ENCODE peak calls at places on chromosome 2, in five cellular contexts. I is stomach, R is IMR-90, B is right lobe of liver, K is heart left ventricle. Z is an unnamed sample.

GRCh38 chr2:160753331-160753654 is 259.7 kb upstream of the RBMS1 start:
- DNase-seq in I (no peak), R (no peak), B (no peak), K (no peak), Z (no peak)

GRCh38 chr2:40118622-40119021 is 333.3 kb downstream of the SLC8A1 start:
- DNase-seq in I (no peak), R (no peak), B (no peak), K (no peak), Z (no peak)

GRCh38 chr2:226794077-226794670 is 5.4 kb downstream of the IRS1 start:
- DNase-seq in I (no peak), R (peak; percentile 29), B (no peak), K (no peak), Z (no peak)

GRCh38 chr2:18319987-18320386 is 240.5 kb downstream of the RDH14 start:
- DNase-seq in I (no peak), R (peak; percentile 47), B (no peak), K (no peak), Z (no peak)

GRCh38 chr2:161136194-161136593 is 24.0 kb upstream of the TANK start:
- DNase-seq in I (no peak), R (no peak), B (no peak), K (no peak), Z (no peak)

GRCh38 chr2:176129013-176129796 is at the start of gene HOXD8:
- DNase-seq in I (no peak), R (peak; percentile 9), B (no peak), K (peak; percentile 47), Z (peak; percentile 82)

GRCh38 chr2:48496867-48497266 is 33.1 kb upstream of the STON1 start:
- DNase-seq in I (no peak), R (peak; percentile 82), B (no peak), K (no peak), Z (no peak)

GRCh38 chr2:9770308-9771100 is 72.8 kb upstream of the TAF1B start:
- DNase-seq in I (peak; percentile 70), R (peak; percentile 71), B (no peak), K (peak; percentile 75), Z (no peak)

GRCh38 chr2:25615395-25615794 is 58.0 kb downstream of the DTNB start:
- DNase-seq in I (no peak), R (no peak), B (no peak), K (no peak), Z (no peak)

GRCh38 chr2:105904938-105905337 is 160.2 kb downstream of the NCK2 start:
- DNase-seq in I (no peak), R (no peak), B (no peak), K (no peak), Z (no peak)

GRCh38 chr2:240557101-240557751 is 562 bp downstream of the ANKMY1 start:
- DNase-seq in I (no peak), R (no peak), B (no peak), K (peak; percentile 33), Z (peak; percentile 83)

GRCh38 chr2:195477248-195477995 is 179.6 kb upstream of the SLC39A10 start:
- DNase-seq in I (no peak), R (peak; percentile 87), B (no peak), K (no peak), Z (no peak)

GRCh38 chr2:237156131-237156856 is 70.6 kb downstream of the COPS8 start:
- DNase-seq in I (no peak), R (peak; percentile 93), B (no peak), K (peak; percentile 83), Z (peak; percentile 60)

GRCh38 chr2:113977660-113978523 is 88.0 kb downstream of the ACTR3 start:
- DNase-seq in I (no peak), R (peak; percentile 72), B (no peak), K (no peak), Z (no peak)

GRCh38 chr2:25598332-25598731 is 75.0 kb downstream of the DTNB start:
- DNase-seq in I (no peak), R (no peak), B (no peak), K (no peak), Z (no peak)

GRCh38 chr2:6780765-6781274 is 84.9 kb downstream of the CMPK2 start:
- DNase-seq in I (peak; percentile 31), R (peak; percentile 24), B (peak; percentile 58), K (peak; percentile 68), Z (peak; percentile 81)

GRCh38 chr2:147449323-147450080 is 395.3 kb upstream of the ACVR2A start:
- DNase-seq in I (no peak), R (no peak), B (no peak), K (no peak), Z (no peak)

GRCh38 chr2:145158051-145158586 is 638.2 kb upstream of the ZEB2 start:
- DNase-seq in I (peak; percentile 32), R (peak; percentile 95), B (peak; percentile 47), K (peak; percentile 49), Z (no peak)

GRCh38 chr2:62178741-62179271 is 17.1 kb upstream of the B3GNT2 start:
- DNase-seq in I (no peak), R (peak; percentile 24), B (no peak), K (peak; percentile 62), Z (no peak)

GRCh38 chr2:30285758-30286157 is 54.4 kb downstream of the LBH start:
- DNase-seq in I (no peak), R (no peak), B (no peak), K (no peak), Z (no peak)

GRCh38 chr2:64537991-64538390 is 13.9 kb downstream of the AFTPH start:
- DNase-seq in I (no peak), R (peak; percentile 44), B (no peak), K (no peak), Z (no peak)

GRCh38 chr2:231939022-231939421 is 12.8 kb upstream of the NPPC start:
- DNase-seq in I (no peak), R (no peak), B (no peak), K (no peak), Z (no peak)

GRCh38 chr2:199861116-199861774 is 10.3 kb upstream of the FTCDNL1 start:
- DNase-seq in I (no peak), R (peak; percentile 38), B (no peak), K (no peak), Z (no peak)

GRCh38 chr2:20487392-20488135 is 40.7 kb downstream of the RHOB start:
- DNase-seq in I (peak; percentile 14), R (no peak), B (no peak), K (no peak), Z (no peak)

GRCh38 chr2:227504700-227505099 is 32.7 kb downstream of the AGFG1 start:
- DNase-seq in I (no peak), R (no peak), B (no peak), K (no peak), Z (no peak)

GRCh38 chr2:85772019-85772745 is 18.4 kb downstream of the ATOH8 start:
- DNase-seq in I (peak; percentile 98), R (peak; percentile 100), B (peak; percentile 99), K (peak; percentile 99), Z (peak; percentile 91)
- TF ChIP-seq CTCF in I (no peak), R (peak; percentile 41), B (peak; percentile 22), K (peak; percentile 48), Z (no peak)

GRCh38 chr2:4725618-4726017 is 966.6 kb upstream of the SOX11 start:
- DNase-seq in I (no peak), R (no peak), B (no peak), K (no peak), Z (no peak)
- TF ChIP-seq POLR2A in I (no peak), R (no peak), B (no peak), K (no peak), Z (no peak)

GRCh38 chr2:66569321-66569851 is 134.5 kb downstream of the MEIS1 start:
- DNase-seq in I (no peak), R (peak; percentile 85), B (no peak), K (no peak), Z (no peak)

GRCh38 chr2:66567742-66568141 is 132.8 kb downstream of the MEIS1 start:
- DNase-seq in I (no peak), R (no peak), B (no peak), K (no peak), Z (no peak)

GRCh38 chr2:66565291-66565690 is 130.4 kb downstream of the MEIS1 start:
- DNase-seq in I (no peak), R (peak; percentile 65), B (no peak), K (no peak), Z (no peak)

GRCh38 chr2:66568650-66569300 is 133.8 kb downstream of the MEIS1 start:
- DNase-seq in I (no peak), R (no peak), B (no peak), K (no peak), Z (no peak)

DNA sequence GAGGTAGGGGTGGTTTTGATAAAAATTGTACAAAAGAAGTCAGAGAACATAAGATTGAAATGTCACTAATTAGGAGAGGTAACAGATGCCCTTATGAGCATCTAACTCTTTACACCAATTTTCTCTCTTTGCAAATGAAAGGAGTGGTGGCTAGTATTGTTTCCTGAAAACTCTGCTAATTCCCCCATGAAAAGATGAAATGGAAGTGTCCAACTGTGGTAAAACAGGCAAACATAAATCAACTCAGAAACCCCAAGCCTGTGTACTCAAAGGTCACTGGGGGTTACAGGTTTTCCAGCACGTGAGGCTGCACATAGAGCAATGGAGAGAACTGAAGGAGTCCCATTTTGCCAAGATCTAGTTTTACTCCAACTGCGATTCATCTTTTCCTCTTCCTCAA is 132.1 kb downstream of the MEIS1 start:
- DNase-seq in I (no peak), R (no peak), B (no peak), K (no peak), Z (no peak)
- H3K27ac ChIP-seq in I (no peak overlapping the region), R (no peak overlapping the region), B (no peak overlapping the region), K (no peak overlapping the region), Z (no peak overlapping the region)

GRCh38 chr2:59774821-59775463 is 778.5 kb downstream of the BCL11A start:
- DNase-seq in I (no peak), R (no peak), B (no peak), K (no peak), Z (no peak)
- TF ChIP-seq CTCF in I (no peak), R (no peak), B (no peak), K (no peak), Z (no peak)

GRCh38 chr2:60884795-60885194 is 3.4 kb downstream of the REL start:
- DNase-seq in I (no peak), R (peak; percentile 36), B (no peak), K (no peak), Z (no peak)

GRCh38 chr2:60885683-60886082 is 4.3 kb downstream of the REL start:
- DNase-seq in I (no peak), R (no peak), B (no peak), K (no peak), Z (no peak)

GRCh38 chr2:60883896-60884295 is 2.5 kb downstream of the REL start:
- DNase-seq in I (no peak), R (no peak), B (no peak), K (no peak), Z (no peak)

GRCh38 chr2:60880988-60881932 is at the start of gene REL:
- DNase-seq in I (peak; percentile 94), R (peak; percentile 92), B (peak; percentile 96), K (peak; percentile 95), Z (peak; percentile 99)

DNA sequence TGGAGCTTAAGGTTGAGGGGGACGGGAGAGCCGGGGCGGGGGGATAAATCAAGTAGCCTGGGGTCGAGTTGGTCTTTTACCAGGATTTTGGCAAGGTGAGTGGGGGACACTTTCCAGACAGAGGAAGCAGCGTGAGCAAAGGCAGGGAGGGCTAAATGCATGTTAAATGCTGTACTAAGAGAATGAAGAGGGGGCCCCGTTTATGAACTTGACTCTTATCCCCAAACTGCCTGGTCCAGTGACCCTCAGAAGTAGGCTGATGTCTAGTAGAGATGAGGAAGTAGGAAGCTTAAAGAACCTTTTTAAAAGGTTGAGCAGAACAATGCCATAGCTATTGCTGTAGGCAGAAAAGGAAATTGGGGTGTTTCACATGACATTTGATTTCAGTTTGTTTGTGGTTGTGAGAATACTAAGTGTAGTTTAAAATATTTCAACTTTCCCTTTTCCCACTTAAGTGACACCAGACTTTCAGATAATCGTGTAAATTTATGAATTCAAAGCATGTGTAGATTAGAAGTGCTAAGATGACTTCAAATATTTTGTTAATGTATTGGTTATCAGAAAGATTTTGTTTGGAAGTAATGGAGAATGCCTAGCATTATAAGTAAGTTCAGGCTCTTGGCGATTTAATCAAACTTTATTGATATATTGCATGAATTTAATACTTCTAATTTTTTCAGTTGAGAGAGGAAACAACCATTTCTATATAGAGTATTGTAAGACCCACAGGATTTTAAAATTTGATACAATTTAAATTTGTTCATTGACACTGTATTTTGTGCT is 1.8 kb downstream of the REL start:
- DNase-seq in I (no peak), R (peak; percentile 15), B (peak; percentile 52), K (no peak), Z (no peak)
- TF ChIP-seq POLR2A in I (no peak), R (no peak), B (peak; percentile 40), K (no peak), Z (peak; percentile 61)